ENCODE peak calls at places on chromosomes 6 and 20, in six cellular contexts. B, T, W, Q, U and K are unnamed samples.

GRCh38 chr6:148780918-148781436 is 34.1 kb downstream of the UST start:
- DNase-seq in B (no peak), T (no peak), W (no peak), Q (no peak), U (no peak), K (no peak)

GRCh38 chr6:167664678-167665445 is 161.8 kb upstream of the AFDN start:
- DNase-seq in B (no peak), T (no peak), W (no peak), Q (peak), U (no peak), K (no peak)

GRCh38 chr20:50491926-50492634 is 18.1 kb upstream of the PTPN1 start:
- DNase-seq in B (no peak), T (peak), W (no peak), Q (no peak), U (no peak), K (no peak)

GRCh38 chr6:158408013-158408412 is 95.7 kb downstream of the TULP4 start:
- DNase-seq in B (no peak), T (no peak), W (no peak), Q (no peak), U (no peak), K (no peak)

GRCh38 chr6:16380220-16380809 is 141.9 kb downstream of the GMPR start:
- DNase-seq in B (no peak), T (no peak), W (no peak), Q (no peak), U (no peak), K (no peak)

GRCh38 chr20:17795449-17796095 is 95.8 kb downstream of the BANF2 start:
- DNase-seq in B (no peak), T (no peak), W (no peak), Q (no peak), U (no peak), K (no peak)

GRCh38 chr6:5143625-5144311 is 58.6 kb downstream of the PPP1R3G start:
- DNase-seq in B (peak), T (peak), W (peak), Q (no peak), U (peak), K (peak)

GRCh38 chr6:29528300-29528931 is 31.1 kb downstream of the UBD start:
- DNase-seq in B (no peak), T (no peak), W (no peak), Q (no peak), U (no peak), K (no peak)

GRCh38 chr6:11943060-11943459 is 69.1 kb upstream of the HIVEP1 start:
- DNase-seq in B (no peak), T (no peak), W (no peak), Q (no peak), U (no peak), K (no peak)

GRCh38 chr20:62069741-62070216 is 4.1 kb upstream of the TAF4 start:
- DNase-seq in B (no peak), T (no peak), W (no peak), Q (peak), U (no peak), K (no peak)

GRCh38 chr6:101851911-101852310 is 458.4 kb downstream of the GRIK2 start:
- DNase-seq in B (no peak), T (no peak), W (no peak), Q (no peak), U (no peak), K (no peak)

GRCh38 chr20:37758332-37758731 is 64.5 kb downstream of the CTNNBL1 start:
- DNase-seq in B (no peak), T (no peak), W (no peak), Q (no peak), U (no peak), K (no peak)
- TF ChIP-seq CTCF in B (no peak), T (peak), W (no peak), Q (peak), U (no peak), K (peak)

GRCh38 chr6:164276211-164276610 is 861.7 kb downstream of the QKI start:
- DNase-seq in B (no peak), T (no peak), W (no peak), Q (no peak), U (no peak), K (no peak)
- TF ChIP-seq CTCF in B (no peak), T (no peak), W (no peak), Q (no peak), U (no peak), K (no peak)

GRCh38 chr20:20864346-20865096 is 152.1 kb upstream of the RALGAPA2 start:
- DNase-seq in B (no peak), T (no peak), W (no peak), Q (no peak), U (no peak), K (no peak)
- TF ChIP-seq CTCF in B (peak), T (no peak), W (no peak), Q (peak), U (no peak), K (peak)

GRCh38 chr6:106334646-106335448 is 9.3 kb upstream of the ATG5 start:
- DNase-seq in B (peak), T (peak), W (peak), Q (no peak), U (peak), K (no peak)
- TF ChIP-seq CTCF in B (peak), T (peak), W (peak), Q (peak), U (peak), K (peak)

GRCh38 chr20:53750827-53751393 is 157.3 kb upstream of the ZNF217 start:
- DNase-seq in B (no peak), T (peak), W (peak), Q (no peak), U (peak), K (no peak)
- TF ChIP-seq CTCF in B (no peak), T (no peak), W (no peak), Q (peak), U (no peak), K (no peak)

GRCh38 chr6:141349710-141350109 is 783.0 kb upstream of the GJE1 start:
- DNase-seq in B (no peak), T (no peak), W (no peak), Q (no peak), U (no peak), K (no peak)

GRCh38 chr6:141359953-141360352 is 772.8 kb upstream of the GJE1 start:
- DNase-seq in B (no peak), T (peak), W (no peak), Q (no peak), U (no peak), K (no peak)

GRCh38 chr6:141351721-141352120 is 781.0 kb upstream of the GJE1 start:
- DNase-seq in B (no peak), T (no peak), W (no peak), Q (no peak), U (no peak), K (no peak)

DNA sequence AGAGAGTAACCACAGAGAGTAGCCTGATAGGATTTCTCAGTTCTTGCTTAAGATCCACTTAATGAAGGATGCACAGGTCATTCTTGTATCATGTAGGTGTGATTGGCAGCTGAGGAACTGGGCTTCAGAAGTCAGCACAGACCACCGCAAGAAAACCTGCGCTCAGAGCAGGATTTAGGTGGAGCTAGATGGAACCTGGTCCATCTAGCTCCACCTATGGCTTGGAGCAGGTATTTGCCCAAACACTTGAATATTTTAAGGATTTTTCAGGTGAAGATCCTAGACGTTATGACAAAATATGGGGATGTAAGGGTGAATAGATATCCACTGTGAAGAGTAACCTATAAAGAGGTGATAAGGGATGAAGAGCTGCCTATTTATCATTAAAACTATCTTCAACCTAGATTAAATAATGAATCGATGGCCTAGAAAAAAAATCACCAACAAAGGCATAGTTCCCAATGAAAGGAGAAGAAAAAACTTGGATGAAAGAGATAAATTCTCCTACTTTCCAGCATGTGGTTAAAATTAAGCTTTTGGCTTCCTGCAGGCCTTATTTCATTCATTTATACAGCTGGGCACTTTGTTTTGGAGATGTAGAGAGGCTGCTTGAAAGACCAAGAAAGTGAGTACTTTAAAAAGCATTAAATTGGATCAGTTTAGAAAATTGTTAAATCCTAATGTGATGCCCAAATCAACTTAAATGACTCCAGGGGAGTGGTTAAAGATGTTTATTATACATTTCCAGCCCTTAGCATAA is 778.4 kb upstream of the GJE1 start:
- DNase-seq in B (no peak), T (no peak), W (no peak), Q (no peak), U (no peak), K (no peak)
- TF ChIP-seq CTCF in B (no peak), T (peak), W (no peak), Q (peak), U (no peak), K (no peak)

DNA sequence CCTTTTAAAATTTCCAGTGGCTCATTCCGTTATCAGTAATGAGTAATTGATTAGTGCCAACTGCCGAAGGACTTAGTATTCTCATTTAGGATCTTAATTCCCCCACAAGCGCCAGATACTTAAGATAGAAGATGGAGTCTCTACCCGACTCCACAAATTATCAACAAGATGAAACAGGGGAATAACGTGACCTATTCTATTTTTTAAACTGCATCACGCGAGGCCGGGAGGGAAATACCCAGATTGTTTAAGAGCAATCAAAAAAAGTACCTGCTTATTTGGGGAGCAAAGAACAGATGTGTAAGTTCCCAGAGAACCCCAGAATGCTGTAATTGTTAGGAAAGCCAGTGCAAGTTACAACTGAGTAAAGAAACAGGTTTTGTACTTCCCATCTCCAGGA is 1.1 kb upstream of the MAP3K5 start:
- DNase-seq in B (no peak), T (no peak), W (no peak), Q (no peak), U (no peak), K (no peak)
- TF ChIP-seq CTCF in B (no peak), T (no peak), W (no peak), Q (no peak), U (peak), K (no peak)

GRCh38 chr6:1933292-1933691 is 312.1 kb downstream of the GMDS start:
- DNase-seq in B (no peak), T (no peak), W (no peak), Q (no peak), U (no peak), K (no peak)
- TF ChIP-seq CTCF in B (no peak), T (no peak), W (no peak), Q (no peak), U (no peak), K (no peak)

GRCh38 chr6:112010328-112010727 is 43.6 kb upstream of the CCN6 start:
- DNase-seq in B (no peak), T (no peak), W (no peak), Q (no peak), U (no peak), K (no peak)
- TF ChIP-seq CTCF in B (no peak), T (no peak), W (no peak), Q (peak), U (peak), K (no peak)

GRCh38 chr20:15236812-15237211 is 899.4 kb upstream of the FLRT3 start:
- DNase-seq in B (peak), T (no peak), W (no peak), Q (no peak), U (no peak), K (no peak)
- TF ChIP-seq CTCF in B (peak), T (peak), W (no peak), Q (peak), U (no peak), K (peak)